ENCODE peak calls at places on chromosomes 4 and X, in four cellular contexts. One of them, this sample, is unnamed.

GRCh38 chrX:44474410-44474809 is 68.2 kb downstream of the FUNDC1 start:
- DNase-seq in spleen: no peak
- DNase-seq in neural progenitor cell: no peak
- DNase-seq in MM.1S: no peak
- DNase-seq in this sample: no peak

GRCh38 chrX:107632291-107632690 is 4.0 kb downstream of the PRPS1 start:
- DNase-seq in spleen: no peak
- DNase-seq in neural progenitor cell: no peak
- DNase-seq in MM.1S: no peak
- DNase-seq in this sample: no peak

GRCh38 chrX:119237526-119238035 is 1.5 kb downstream of the PGRMC1 start:
- DNase-seq in spleen: no peak
- DNase-seq in neural progenitor cell: peak
- DNase-seq in MM.1S: no peak
- DNase-seq in this sample: no peak

GRCh38 chr4:5037553-5038551 is 13.4 kb upstream of the STK32B start:
- DNase-seq in MM.1S: no peak
- DNase-seq in spleen: no peak
- DNase-seq in neural progenitor cell: no peak
- DNase-seq in this sample: no peak

GRCh38 chr4:1237981-1238675 is 10.8 kb downstream of the CTBP1 start:
- DNase-seq in neural progenitor cell: no peak
- DNase-seq in spleen: peak
- DNase-seq in MM.1S: no peak
- DNase-seq in this sample: no peak

GRCh38 chr4:7845493-7846124 is 94.1 kb downstream of the AFAP1 start:
- DNase-seq in neural progenitor cell: peak
- DNase-seq in MM.1S: no peak
- DNase-seq in spleen: no peak
- DNase-seq in this sample: no peak

GRCh38 chr4:138728566-138728965 is 287.0 kb upstream of the NOCT start:
- DNase-seq in spleen: no peak
- DNase-seq in neural progenitor cell: no peak
- DNase-seq in MM.1S: no peak
- DNase-seq in this sample: no peak

GRCh38 chr4:95637047-95637600 is 88.4 kb upstream of the UNC5C start:
- DNase-seq in MM.1S: no peak
- DNase-seq in spleen: no peak
- DNase-seq in neural progenitor cell: peak
- DNase-seq in this sample: no peak

GRCh38 chr4:151709071-151709470 is 51.7 kb downstream of the GATB start:
- DNase-seq in spleen: no peak
- DNase-seq in MM.1S: no peak
- DNase-seq in neural progenitor cell: no peak
- DNase-seq in this sample: no peak

GRCh38 chr4:185524888-185525863 is 10.1 kb downstream of the PDLIM3 start:
- DNase-seq in neural progenitor cell: no peak
- DNase-seq in spleen: no peak
- DNase-seq in MM.1S: no peak
- DNase-seq in this sample: no peak

GRCh38 chr4:79603681-79604080 is 195.7 kb upstream of the GK2 start:
- DNase-seq in neural progenitor cell: no peak
- DNase-seq in MM.1S: no peak
- DNase-seq in spleen: no peak
- DNase-seq in this sample: peak

GRCh38 chr4:151251922-151252321 is 25.0 kb upstream of the PRSS48 start:
- DNase-seq in neural progenitor cell: peak
- DNase-seq in spleen: no peak
- DNase-seq in MM.1S: no peak
- DNase-seq in this sample: no peak

GRCh38 chr4:156190606-156191005 is 236.9 kb upstream of the CTSO start:
- DNase-seq in neural progenitor cell: no peak
- DNase-seq in spleen: no peak
- DNase-seq in MM.1S: no peak
- DNase-seq in this sample: no peak

GRCh38 chr4:99945718-99946345 is 586 bp downstream of the DNAJB14 start:
- DNase-seq in spleen: no peak
- DNase-seq in neural progenitor cell: no peak
- DNase-seq in MM.1S: peak
- DNase-seq in this sample: peak

GRCh38 chrX:109886122-109886761 is 116.7 kb upstream of the TMEM164 start:
- DNase-seq in MM.1S: peak
- DNase-seq in spleen: no peak
- DNase-seq in neural progenitor cell: peak
- DNase-seq in this sample: peak

GRCh38 chrX:51759055-51759454 is 15.8 kb downstream of the GSPT2 start:
- DNase-seq in neural progenitor cell: no peak
- DNase-seq in MM.1S: no peak
- DNase-seq in spleen: no peak
- DNase-seq in this sample: no peak

GRCh38 chrX:69556094-69557011 is 52.2 kb downstream of the NALF2 start:
- DNase-seq in neural progenitor cell: no peak
- DNase-seq in MM.1S: no peak
- DNase-seq in spleen: no peak
- DNase-seq in this sample: peak

GRCh38 chrX:49071877-49072711 is 1.7 kb downstream of the PRAF2 start:
- DNase-seq in MM.1S: no peak
- DNase-seq in spleen: no peak
- DNase-seq in neural progenitor cell: no peak
- DNase-seq in this sample: no peak

GRCh38 chrX:6640727-6641126 is 105.8 kb upstream of the VCX3A start:
- DNase-seq in MM.1S: no peak
- DNase-seq in neural progenitor cell: no peak
- DNase-seq in spleen: no peak
- DNase-seq in this sample: no peak

GRCh38 chrX:40471965-40472648 is 108.7 kb upstream of the ATP6AP2 start:
- DNase-seq in spleen: no peak
- DNase-seq in MM.1S: peak
- DNase-seq in neural progenitor cell: peak
- DNase-seq in this sample: peak

GRCh38 chrX:24298191-24298590 is 15.7 kb downstream of the SUPT20HL2 start:
- DNase-seq in spleen: no peak
- DNase-seq in neural progenitor cell: peak
- DNase-seq in MM.1S: no peak
- DNase-seq in this sample: no peak

GRCh38 chrX:7927259-7928167 is at the start of gene PNPLA4:
- DNase-seq in neural progenitor cell: peak
- DNase-seq in MM.1S: peak
- DNase-seq in spleen: peak
- DNase-seq in this sample: peak

GRCh38 chrX:7926501-7926900 is 712 bp downstream of the PNPLA4 start:
- DNase-seq in MM.1S: no peak
- DNase-seq in spleen: no peak
- DNase-seq in neural progenitor cell: no peak
- DNase-seq in this sample: no peak

GRCh38 chrX:7925867-7926472 is 1.2 kb downstream of the PNPLA4 start:
- DNase-seq in MM.1S: peak
- DNase-seq in neural progenitor cell: peak
- DNase-seq in spleen: peak
- DNase-seq in this sample: peak

GRCh38 chrX:7926914-7927258 is 327 bp downstream of the PNPLA4 start:
- DNase-seq in neural progenitor cell: no peak
- DNase-seq in MM.1S: no peak
- DNase-seq in spleen: no peak
- DNase-seq in this sample: no peak

GRCh38 chrX:7921750-7922149 is 5.5 kb downstream of the PNPLA4 start:
- DNase-seq in neural progenitor cell: no peak
- DNase-seq in spleen: no peak
- DNase-seq in MM.1S: no peak
- DNase-seq in this sample: no peak
- TF ChIP-seq CTCF in neural progenitor cell: no peak
- TF ChIP-seq CTCF in spleen: no peak
- TF ChIP-seq CTCF in MM.1S: no peak
- TF ChIP-seq CTCF in this sample: no peak

GRCh38 chrX:34656842-34657780 is at the start of gene TMEM47:
- DNase-seq in neural progenitor cell: peak
- DNase-seq in spleen: peak
- DNase-seq in MM.1S: no peak
- DNase-seq in this sample: no peak

GRCh38 chrX:34659575-34659974 is 2.5 kb upstream of the TMEM47 start:
- DNase-seq in MM.1S: no peak
- DNase-seq in neural progenitor cell: no peak
- DNase-seq in spleen: no peak
- DNase-seq in this sample: no peak

GRCh38 chrX:34656467-34656841 is 631 bp downstream of the TMEM47 start:
- DNase-seq in neural progenitor cell: no peak
- DNase-seq in MM.1S: no peak
- DNase-seq in spleen: no peak
- DNase-seq in this sample: no peak

GRCh38 chrX:34655496-34656258 is 1.4 kb downstream of the TMEM47 start:
- DNase-seq in spleen: no peak
- DNase-seq in MM.1S: no peak
- DNase-seq in neural progenitor cell: peak
- DNase-seq in this sample: no peak

GRCh38 chrX:34658316-34658715 is 1.2 kb upstream of the TMEM47 start:
- DNase-seq in neural progenitor cell: no peak
- DNase-seq in spleen: no peak
- DNase-seq in MM.1S: no peak
- DNase-seq in this sample: no peak
- H3K4me3 ChIP-seq in neural progenitor cell: peak
- H3K4me3 ChIP-seq in spleen: no peak
- H3K4me3 ChIP-seq in MM.1S: no peak
- H3K4me3 ChIP-seq in this sample: no peak

GRCh38 chr4:14824189-14824588 is 178.1 kb upstream of the CPEB2 start:
- DNase-seq in spleen: no peak
- DNase-seq in neural progenitor cell: no peak
- DNase-seq in MM.1S: no peak
- DNase-seq in this sample: no peak
- TF ChIP-seq CTCF in spleen: no peak
- TF ChIP-seq CTCF in neural progenitor cell: no peak
- TF ChIP-seq CTCF in MM.1S: no peak
- TF ChIP-seq CTCF in this sample: no peak

DNA sequence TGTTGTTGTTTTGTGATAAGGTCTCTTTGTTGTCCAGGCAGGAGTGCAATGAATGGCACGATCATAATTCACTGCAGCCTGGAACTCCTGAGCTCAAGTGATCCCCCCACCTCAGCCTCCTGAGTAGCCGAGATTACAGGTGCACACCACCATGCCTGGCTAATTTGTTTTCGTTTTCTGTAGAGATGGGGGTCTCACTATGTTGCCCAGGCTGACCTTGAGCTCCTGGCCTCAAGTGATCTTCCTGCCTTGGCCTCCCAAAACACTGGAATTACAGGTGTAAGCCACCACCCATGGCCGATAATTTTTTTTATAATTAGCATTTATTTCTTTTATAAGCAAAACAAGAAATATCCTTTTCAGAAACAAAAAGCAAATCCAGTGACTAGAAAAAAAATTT is 3.6 kb downstream of the PLAC8 start:
- DNase-seq in spleen: no peak
- DNase-seq in neural progenitor cell: no peak
- DNase-seq in MM.1S: no peak
- DNase-seq in this sample: peak
- H3K4me3 ChIP-seq in spleen: peak
- H3K4me3 ChIP-seq in neural progenitor cell: no peak
- H3K4me3 ChIP-seq in MM.1S: peak
- H3K4me3 ChIP-seq in this sample: peak

GRCh38 chr4:78428996-78429395 is 122.6 kb upstream of the ANXA3 start:
- DNase-seq in MM.1S: no peak
- DNase-seq in neural progenitor cell: no peak
- DNase-seq in spleen: no peak
- DNase-seq in this sample: no peak
- TF ChIP-seq CTCF in MM.1S: no peak
- TF ChIP-seq CTCF in neural progenitor cell: no peak
- TF ChIP-seq CTCF in spleen: no peak
- TF ChIP-seq CTCF in this sample: no peak

GRCh38 chr4:165874072-165874798 is 1.2 kb downstream of the TLL1 start:
- DNase-seq in MM.1S: no peak
- DNase-seq in spleen: no peak
- DNase-seq in neural progenitor cell: peak
- DNase-seq in this sample: no peak
- H3K4me3 ChIP-seq in MM.1S: peak
- H3K4me3 ChIP-seq in spleen: no peak
- H3K4me3 ChIP-seq in neural progenitor cell: peak
- H3K4me3 ChIP-seq in this sample: no peak

DNA sequence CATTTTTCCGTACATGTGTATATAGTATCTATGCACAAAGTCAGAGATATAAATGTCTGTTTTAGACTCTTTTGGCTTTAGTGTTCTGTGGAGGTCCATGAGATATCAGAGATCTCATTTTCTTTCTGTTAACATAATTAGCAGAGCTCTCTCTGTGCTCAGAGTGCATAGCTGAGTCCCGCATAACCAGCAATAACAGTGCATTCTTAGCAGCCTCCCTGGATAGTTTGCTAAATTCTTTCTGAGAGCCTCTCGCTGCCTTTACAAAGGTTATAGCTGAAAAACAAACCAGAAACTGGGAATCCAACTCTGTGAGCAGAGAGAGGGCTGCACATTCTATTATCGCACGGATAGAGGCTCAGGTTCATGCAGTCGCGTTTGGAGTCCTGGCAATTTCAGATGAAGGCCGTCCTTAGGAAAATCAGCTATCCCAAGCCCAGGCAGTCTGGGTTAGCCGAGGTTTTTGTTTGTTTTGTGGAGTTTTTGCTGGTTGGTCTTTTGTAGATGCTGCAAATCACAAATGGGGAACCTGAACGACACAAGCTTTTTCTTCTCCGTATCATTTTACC is 1.2 kb downstream of the ENPP6 start:
- DNase-seq in neural progenitor cell: no peak
- DNase-seq in spleen: no peak
- DNase-seq in MM.1S: no peak
- DNase-seq in this sample: no peak
- TF ChIP-seq CTCF in neural progenitor cell: no peak
- TF ChIP-seq CTCF in spleen: no peak
- TF ChIP-seq CTCF in MM.1S: no peak
- TF ChIP-seq CTCF in this sample: no peak

GRCh38 chrX:123905334-123905733 is 45.5 kb downstream of the XIAP start:
- DNase-seq in MM.1S: no peak
- DNase-seq in neural progenitor cell: no peak
- DNase-seq in spleen: no peak
- DNase-seq in this sample: no peak

GRCh38 chrX:123909498-123909897 is 49.6 kb downstream of the XIAP start:
- DNase-seq in spleen: no peak
- DNase-seq in neural progenitor cell: no peak
- DNase-seq in MM.1S: no peak
- DNase-seq in this sample: no peak

DNA sequence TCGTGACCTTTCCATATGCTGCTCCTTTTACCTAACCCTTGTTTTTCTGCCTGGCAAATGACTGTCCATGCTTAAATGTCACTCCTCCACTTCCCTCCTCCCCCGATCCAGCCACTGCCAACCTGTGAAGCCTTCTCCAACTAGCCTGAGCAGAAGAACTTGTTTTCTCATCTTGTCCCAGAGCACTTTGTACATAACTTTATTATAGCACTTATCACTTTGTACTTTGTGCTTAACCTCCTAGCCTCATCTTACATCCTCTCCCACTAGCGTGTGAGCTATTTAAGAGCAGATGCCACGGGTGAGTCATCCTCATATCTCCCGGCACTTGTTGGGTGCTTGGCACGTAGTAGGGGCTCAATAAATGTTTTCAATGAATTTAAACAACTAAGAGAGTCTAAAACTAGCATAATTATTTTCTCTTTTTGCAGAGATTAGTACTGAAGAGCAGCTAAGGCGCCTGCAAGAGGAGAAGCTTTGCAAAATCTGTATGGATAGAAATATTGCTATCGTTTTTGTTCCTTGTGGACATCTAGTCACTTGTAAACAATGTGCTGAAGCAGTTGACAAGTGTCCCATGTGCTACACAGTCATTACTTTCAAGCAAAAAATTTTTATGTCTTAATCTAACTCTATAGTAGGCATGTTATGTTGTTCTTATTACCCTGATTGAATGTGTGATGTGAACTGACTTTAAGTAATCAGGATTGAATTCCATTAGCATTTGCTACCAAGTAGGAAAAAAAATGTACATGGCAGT is 46.9 kb downstream of the XIAP start:
- DNase-seq in neural progenitor cell: no peak
- DNase-seq in spleen: no peak
- DNase-seq in MM.1S: no peak
- DNase-seq in this sample: no peak
- H3K4me3 ChIP-seq in neural progenitor cell: no peak
- H3K4me3 ChIP-seq in spleen: no peak
- H3K4me3 ChIP-seq in MM.1S: no peak
- H3K4me3 ChIP-seq in this sample: no peak

This sample was measured in GM12865.